ENCODE peak calls at places on chromosomes 6 and 20, in nine cellular contexts. N is AG10803; G is IMR-90; H is neural progenitor cell; I is bronchial epithelial cell; F is tibial nerve; R is CD4-positive, alpha-beta T cell; M is heart right ventricle; C is dorsolateral prefrontal cortex. Z is an unnamed sample.

GRCh38 chr20:23622839-23623343 is 14.9 kb downstream of the CST3 start:
- DNase-seq in I (peak), R (no peak), H (no peak), N (peak), G (peak), F (peak), C (no peak), M (peak), Z (peak)

GRCh38 chr6:132530293-132530974 is 7.6 kb upstream of the TAAR9 start:
- DNase-seq in G (peak), F (peak), I (peak), M (no peak), R (peak), C (no peak), H (peak), N (peak), Z (peak)

GRCh38 chr6:29757282-29757681 is 34.0 kb downstream of the HLA-F start:
- DNase-seq in R (no peak), H (no peak), N (no peak), G (no peak), M (no peak), C (no peak), I (no peak), F (no peak), Z (no peak)

GRCh38 chr20:51221791-51222408 is 199.0 kb upstream of the KCNG1 start:
- DNase-seq in M (no peak), F (no peak), C (no peak), N (peak), H (peak), G (peak), I (peak), R (no peak), Z (peak)

GRCh38 chr20:58511364-58511763 is 3.8 kb downstream of the APCDD1L start:
- DNase-seq in I (peak), H (no peak), C (no peak), F (no peak), M (no peak), N (peak), G (peak), R (no peak), Z (peak)

GRCh38 chr6:52497652-52498408 is 77.7 kb downstream of the EFHC1 start:
- DNase-seq in H (no peak), F (peak), I (no peak), M (no peak), N (no peak), C (no peak), G (peak), R (no peak), Z (peak)

GRCh38 chr6:69704916-69705315 is 91.9 kb downstream of the LMBRD1 start:
- DNase-seq in H (no peak), M (no peak), G (no peak), C (no peak), R (no peak), N (peak), I (no peak), F (no peak), Z (peak)

GRCh38 chr20:3863317-3863716 is 16.7 kb downstream of the MAVS start:
- DNase-seq in R (no peak), H (no peak), C (no peak), I (no peak), N (no peak), F (no peak), G (no peak), M (no peak), Z (no peak)

GRCh38 chr6:35727206-35727934 is 9.5 kb upstream of the ARMC12 start:
- DNase-seq in C (peak), I (peak), R (no peak), G (peak), H (peak), F (peak), M (peak), N (peak), Z (peak)

GRCh38 chr6:88708197-88708744 is 255.1 kb downstream of the RNGTT start:
- DNase-seq in N (no peak), R (no peak), I (no peak), M (no peak), H (no peak), C (no peak), G (no peak), F (no peak), Z (no peak)

GRCh38 chr6:119484598-119484997 is 135.0 kb upstream of the MAN1A1 start:
- DNase-seq in I (peak), N (peak), F (no peak), M (no peak), R (no peak), C (no peak), H (peak), G (peak), Z (peak)

GRCh38 chr6:6522709-6523108 is 65.8 kb upstream of the LY86 start:
- DNase-seq in H (no peak), F (no peak), N (no peak), G (no peak), R (no peak), I (no peak), M (no peak), C (no peak), Z (no peak)

GRCh38 chr6:110328231-110328630 is 29.9 kb downstream of the METTL24 start:
- DNase-seq in G (peak), F (no peak), C (no peak), M (no peak), R (no peak), I (no peak), H (no peak), N (peak), Z (peak)

GRCh38 chr6:24663198-24663597 is 3.5 kb downstream of the TDP2 start:
- DNase-seq in R (no peak), H (no peak), C (no peak), G (no peak), M (no peak), I (no peak), F (no peak), N (no peak), Z (no peak)

GRCh38 chr6:74713941-74714340 is 491.9 kb downstream of the COL12A1 start:
- DNase-seq in M (no peak), R (no peak), C (no peak), N (peak), F (no peak), H (no peak), G (no peak), I (no peak), Z (peak)

GRCh38 chr6:132818404-132819359 is 4.3 kb downstream of the RPS12 start:
- DNase-seq in F (no peak), G (peak), R (no peak), C (no peak), I (no peak), H (no peak), M (no peak), N (peak), Z (peak)

GRCh38 chr6:144423167-144423566 is 138.0 kb downstream of the UTRN start:
- DNase-seq in R (no peak), M (no peak), F (no peak), I (no peak), G (peak), C (no peak), H (peak), N (no peak), Z (no peak)

GRCh38 chr20:53146201-53146891 is 174.2 kb downstream of the TSHZ2 start:
- DNase-seq in F (no peak), N (no peak), R (no peak), G (no peak), I (no peak), C (no peak), M (no peak), H (no peak), Z (no peak)

GRCh38 chr6:149127212-149127611 is 190.3 kb upstream of the TAB2 start:
- DNase-seq in H (no peak), I (peak), N (peak), M (no peak), F (no peak), C (no peak), R (no peak), G (peak), Z (peak)

GRCh38 chr6:17574871-17575560 is 25.1 kb upstream of the FAM8A1 start:
- DNase-seq in I (peak), C (no peak), R (no peak), G (peak), N (peak), M (no peak), H (no peak), F (no peak), Z (peak)

GRCh38 chr6:88952065-88952704 is 11.2 kb downstream of the RNGTT start:
- DNase-seq in R (no peak), C (no peak), M (no peak), G (peak), H (no peak), I (peak), N (no peak), F (no peak), Z (peak)

GRCh38 chr20:36061754-36062153 is 92.8 kb upstream of the EPB41L1 start:
- DNase-seq in G (no peak), M (peak), R (no peak), C (no peak), F (no peak), I (no peak), N (peak), H (no peak), Z (peak)

GRCh38 chr6:169891846-169892245 is 140.4 kb downstream of the ERMARD start:
- DNase-seq in R (no peak), G (no peak), H (no peak), C (no peak), F (no peak), I (no peak), M (no peak), N (no peak), Z (no peak)

GRCh38 chr6:149480502-149481280 is 4.1 kb downstream of the ZC3H12D start:
- DNase-seq in F (no peak), C (no peak), N (no peak), H (no peak), I (no peak), M (no peak), R (no peak), G (no peak), Z (no peak)

GRCh38 chr20:24382775-24383174 is 86.7 kb upstream of the SYNDIG1 start:
- DNase-seq in H (no peak), G (no peak), N (no peak), M (no peak), F (no peak), R (no peak), C (no peak), I (no peak), Z (no peak)

GRCh38 chr6:136532030-136532429 is 18.2 kb downstream of the MAP7 start:
- DNase-seq in G (no peak), R (no peak), M (no peak), H (no peak), I (no peak), C (no peak), F (no peak), N (no peak), Z (no peak)

GRCh38 chr6:42505377-42505702 is 53.6 kb upstream of the TRERF1 start:
- DNase-seq in R (no peak), M (no peak), F (no peak), N (peak), G (peak), I (peak), H (no peak), C (no peak), Z (peak)

GRCh38 chr20:56433221-56433879 is 21.3 kb downstream of the CASS4 start:
- DNase-seq in I (no peak), M (no peak), F (no peak), R (no peak), H (no peak), C (no peak), N (peak), G (no peak), Z (no peak)

GRCh38 chr6:45791181-45791580 is 224.5 kb downstream of the CLIC5 start:
- DNase-seq in C (no peak), G (peak), M (no peak), F (no peak), H (no peak), I (peak), R (no peak), N (no peak), Z (peak)

GRCh38 chr6:157528931-157529653 is 148.1 kb downstream of the ZDHHC14 start:
- DNase-seq in H (no peak), R (no peak), G (no peak), F (peak), M (no peak), C (no peak), N (peak), I (peak), Z (no peak)

GRCh38 chr6:157525292-157525889 is 144.4 kb downstream of the ZDHHC14 start:
- DNase-seq in I (no peak), N (no peak), M (no peak), R (no peak), H (no peak), F (no peak), G (no peak), C (no peak), Z (no peak)

GRCh38 chr6:157525918-157526425 is 145.0 kb downstream of the ZDHHC14 start:
- DNase-seq in I (no peak), R (no peak), F (no peak), H (no peak), N (no peak), G (no peak), C (no peak), M (no peak), Z (no peak)

GRCh38 chr6:157529654-157530039 is 148.7 kb downstream of the ZDHHC14 start:
- DNase-seq in R (no peak), M (no peak), I (no peak), G (no peak), C (no peak), F (no peak), H (no peak), N (no peak), Z (no peak)

DNA sequence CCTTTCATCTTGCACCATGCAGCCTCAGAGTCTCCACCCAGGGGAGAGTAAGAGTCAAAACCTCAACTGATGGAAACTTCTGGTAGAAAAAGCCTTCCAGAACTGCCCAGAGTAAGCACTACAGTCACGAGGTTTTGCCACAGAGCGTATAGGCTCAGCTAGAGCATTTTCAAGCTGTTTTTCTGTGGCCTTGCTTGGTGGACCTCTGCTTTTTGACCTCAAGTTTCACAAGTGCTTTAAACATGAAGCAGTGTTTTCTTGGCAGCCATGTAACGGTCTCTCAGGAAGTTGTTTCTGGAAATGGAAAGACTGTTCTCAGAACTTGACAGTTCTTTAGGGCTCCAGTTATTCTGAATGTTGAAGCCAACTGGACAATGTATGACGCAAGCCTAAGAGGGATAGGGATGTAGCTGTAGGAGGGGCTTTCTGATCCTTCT is 146.5 kb downstream of the ZDHHC14 start:
- DNase-seq in H (no peak), G (peak), R (no peak), C (no peak), N (no peak), F (peak), M (no peak), I (no peak), Z (peak)
- TF ChIP-seq CTCF in H (no peak), G (no peak), R (no peak), C (no peak), N (no peak), F (no peak), M (no peak), I (no peak), Z (peak)

GRCh38 chr6:16182428-16182827 is 53.5 kb downstream of the MYLIP start:
- DNase-seq in F (no peak), M (no peak), C (no peak), N (no peak), G (no peak), I (no peak), R (no peak), H (no peak), Z (no peak)
- TF ChIP-seq CTCF in F (no peak), M (no peak), C (no peak), N (no peak), G (no peak), I (no peak), R (no peak), H (no peak), Z (no peak)

GRCh38 chr6:30985490-30985889 is 2.0 kb downstream of the MUC21 start:
- DNase-seq in R (no peak), N (peak), I (peak), C (no peak), G (no peak), M (no peak), F (no peak), H (no peak), Z (no peak)

GRCh38 chr6:30983439-30983838 is at the start of gene MUC21:
- DNase-seq in R (no peak), I (no peak), H (no peak), C (no peak), F (no peak), N (no peak), M (no peak), G (no peak), Z (no peak)

GRCh38 chr6:30987304-30987703 is 3.8 kb downstream of the MUC21 start:
- DNase-seq in I (no peak), M (no peak), C (no peak), F (no peak), H (no peak), N (no peak), G (no peak), R (no peak), Z (no peak)

GRCh38 chr6:30990422-30991086 is 7.0 kb downstream of the MUC21 start:
- DNase-seq in C (no peak), M (no peak), I (no peak), F (no peak), H (no peak), R (peak), G (no peak), N (no peak), Z (no peak)

DNA sequence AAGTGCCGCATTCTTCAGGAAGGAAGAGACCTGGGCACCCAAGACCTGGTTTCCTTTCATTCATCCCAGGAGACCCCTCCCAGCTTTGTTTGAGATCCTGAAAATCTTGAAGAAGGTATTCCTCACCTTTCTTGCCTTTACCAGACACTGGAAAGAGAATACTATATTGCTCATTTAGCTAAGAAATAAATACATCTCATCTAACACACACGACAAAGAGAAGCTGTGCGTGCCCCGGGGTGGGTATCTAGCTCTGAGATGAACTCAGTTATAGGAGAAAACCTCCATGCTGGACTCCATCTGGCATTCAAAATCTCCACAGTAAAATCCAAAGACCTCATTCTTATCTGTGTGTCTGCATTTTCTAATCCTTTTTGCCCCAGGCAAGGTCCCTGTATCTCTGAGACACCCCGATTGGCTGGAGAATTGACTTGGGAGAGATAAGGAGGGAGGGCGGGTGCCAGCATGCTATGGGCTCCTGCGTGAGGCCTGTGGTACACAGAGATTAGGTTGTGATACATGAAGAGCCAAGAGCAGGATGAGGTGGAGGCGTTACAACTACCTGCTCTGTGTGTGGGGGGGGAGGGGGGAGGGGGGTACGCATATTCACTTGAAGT is 4.8 kb downstream of the MUC21 start:
- DNase-seq in N (no peak), C (no peak), G (no peak), M (no peak), I (peak), F (no peak), R (no peak), H (no peak), Z (peak)
- TF ChIP-seq CTCF in N (no peak), C (no peak), G (no peak), M (no peak), I (no peak), F (no peak), R (no peak), H (no peak), Z (no peak)

GRCh38 chr6:23180504-23181293 is 611.3 kb downstream of the HDGFL1 start:
- DNase-seq in C (peak), N (peak), H (peak), I (no peak), M (peak), G (peak), F (no peak), R (no peak), Z (peak)
- TF ChIP-seq CTCF in C (no peak), N (peak), H (peak), I (no peak), M (peak), G (peak), F (no peak), R (no peak), Z (peak)

DNA sequence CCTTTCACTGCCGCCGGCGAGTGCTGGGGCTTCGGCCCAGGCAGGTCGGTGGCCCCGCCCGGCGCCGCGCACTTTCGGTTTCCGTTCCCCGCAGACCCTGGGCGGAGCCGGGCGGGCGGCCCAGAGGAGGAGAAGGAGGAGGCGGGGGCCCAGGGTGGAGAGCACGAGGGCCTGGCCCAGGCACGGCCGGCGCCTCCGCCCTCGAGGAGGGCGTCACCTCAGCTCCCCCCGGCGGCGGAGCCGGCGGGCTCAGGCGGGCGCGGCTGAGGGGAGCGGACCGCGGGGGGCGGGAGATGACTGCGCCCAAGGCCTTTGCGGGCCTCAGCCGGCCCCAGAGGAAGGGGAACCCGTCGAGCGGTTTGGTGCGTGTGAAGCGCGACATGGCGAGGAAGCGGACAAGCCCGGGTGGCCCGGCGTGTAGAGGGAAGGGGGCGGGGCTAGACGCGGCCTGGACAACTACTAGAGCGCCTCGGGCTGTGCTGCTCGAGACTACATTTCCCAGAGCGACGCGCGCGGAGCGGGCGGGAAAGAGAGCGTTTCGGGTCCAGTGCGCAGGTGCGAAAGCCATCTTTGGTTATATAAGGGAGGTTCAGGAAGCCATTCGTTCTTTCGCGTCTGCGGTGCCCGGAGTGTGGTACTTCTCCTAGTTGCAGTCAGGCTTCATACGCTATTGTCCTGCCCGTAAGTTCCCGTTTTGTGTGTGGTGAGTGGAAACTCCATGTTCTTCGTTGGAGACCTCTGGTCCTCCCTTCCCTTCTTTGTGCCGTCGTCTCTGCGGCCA is at the start of gene ZNFX1:
- DNase-seq in G (peak), H (peak), N (peak), C (peak), R (peak), M (peak), F (peak), I (peak), Z (peak)
- TF ChIP-seq CTCF in G (no peak), H (peak), N (no peak), C (peak), R (no peak), M (peak), F (no peak), I (no peak), Z (no peak)